ENCODE peak calls at places on chromosomes 6 and 20, in nine cellular contexts. M is GM12878; J is colonic mucosa; A is SJSA1; U is gastrocnemius medialis; H is CD4-positive, alpha-beta memory T cell; X is trophoblast cell; Z is neural progenitor cell; R is MG63. N is an unnamed sample.

GRCh38 chr6:147205690-147206600 is 1.7 kb downstream of the STXBP5 start:
- DNase-seq in M (no peak), J (peak; percentile 68), A (no peak), U (no peak), H (no peak), X (no peak), Z (peak; percentile 11), R (peak; percentile 45), N (no peak)

GRCh38 chr6:39669943-39670342 is 55.3 kb downstream of the KIF6 start:
- DNase-seq in M (no peak), J (no peak), A (no peak), U (no peak), H (no peak), X (no peak), Z (no peak), R (no peak), N (no peak)

GRCh38 chr20:22533823-22534751 is 50.3 kb downstream of the FOXA2 start:
- DNase-seq in M (no peak), J (no peak), A (no peak), U (no peak), H (no peak), X (no peak), Z (no peak), R (no peak), N (no peak)

GRCh38 chr6:166236586-166236985 is 68.9 kb upstream of the TBXT start:
- DNase-seq in M (no peak), J (no peak), A (no peak), U (no peak), H (no peak), X (no peak), Z (no peak), R (no peak), N (no peak)

GRCh38 chr6:134379086-134379485 is 61.2 kb upstream of the SGK1 start:
- DNase-seq in M (peak; percentile 72), J (peak; percentile 88), A (no peak), U (no peak), H (no peak), X (peak; percentile 85), Z (no peak), R (no peak), N (no peak)

GRCh38 chr20:44074252-44075151 is 112.5 kb downstream of the JPH2 start:
- DNase-seq in M (no peak), J (no peak), A (peak; percentile 28), U (no peak), H (no peak), X (no peak), Z (no peak), R (no peak), N (no peak)

GRCh38 chr20:64244281-64244805 is 11.2 kb upstream of the PCMTD2 start:
- DNase-seq in M (no peak), J (no peak), A (no peak), U (no peak), H (no peak), X (no peak), Z (no peak), R (no peak), N (no peak)

GRCh38 chr6:143014764-143015163 is 45.9 kb upstream of the AIG1 start:
- DNase-seq in M (no peak), J (no peak), A (no peak), U (no peak), H (no peak), X (no peak), Z (no peak), R (no peak), N (no peak)

GRCh38 chr6:53119772-53120409 is 28.8 kb downstream of the GCM1 start:
- DNase-seq in M (no peak), J (peak; percentile 20), A (peak; percentile 88), U (no peak), H (no peak), X (no peak), Z (no peak), R (peak; percentile 77), N (no peak)

GRCh38 chr20:63682384-63683139 is 13.9 kb upstream of the TNFRSF6B start:
- DNase-seq in M (no peak), J (no peak), A (peak; percentile 97), U (peak; percentile 42), H (no peak), X (peak; percentile 100), Z (no peak), R (peak; percentile 100), N (no peak)

GRCh38 chr20:14232650-14233049 is 104.8 kb downstream of the FLRT3 start:
- DNase-seq in M (peak; percentile 33), J (no peak), A (no peak), U (no peak), H (no peak), X (no peak), Z (no peak), R (no peak), N (no peak)

GRCh38 chr20:14234666-14235295 is 102.6 kb downstream of the FLRT3 start:
- DNase-seq in M (no peak), J (no peak), A (no peak), U (no peak), H (no peak), X (no peak), Z (no peak), R (no peak), N (no peak)

GRCh38 chr20:14235355-14235754 is 102.1 kb downstream of the FLRT3 start:
- DNase-seq in M (no peak), J (no peak), A (no peak), U (no peak), H (no peak), X (no peak), Z (no peak), R (no peak), N (no peak)
- H3K4me3 ChIP-seq in M (no peak overlapping the region), J (no peak overlapping the region), A (no peak overlapping the region), U (no peak overlapping the region), H (no peak overlapping the region), X (no peak overlapping the region), Z (no peak overlapping the region), R (no peak overlapping the region), N (no peak overlapping the region)

DNA sequence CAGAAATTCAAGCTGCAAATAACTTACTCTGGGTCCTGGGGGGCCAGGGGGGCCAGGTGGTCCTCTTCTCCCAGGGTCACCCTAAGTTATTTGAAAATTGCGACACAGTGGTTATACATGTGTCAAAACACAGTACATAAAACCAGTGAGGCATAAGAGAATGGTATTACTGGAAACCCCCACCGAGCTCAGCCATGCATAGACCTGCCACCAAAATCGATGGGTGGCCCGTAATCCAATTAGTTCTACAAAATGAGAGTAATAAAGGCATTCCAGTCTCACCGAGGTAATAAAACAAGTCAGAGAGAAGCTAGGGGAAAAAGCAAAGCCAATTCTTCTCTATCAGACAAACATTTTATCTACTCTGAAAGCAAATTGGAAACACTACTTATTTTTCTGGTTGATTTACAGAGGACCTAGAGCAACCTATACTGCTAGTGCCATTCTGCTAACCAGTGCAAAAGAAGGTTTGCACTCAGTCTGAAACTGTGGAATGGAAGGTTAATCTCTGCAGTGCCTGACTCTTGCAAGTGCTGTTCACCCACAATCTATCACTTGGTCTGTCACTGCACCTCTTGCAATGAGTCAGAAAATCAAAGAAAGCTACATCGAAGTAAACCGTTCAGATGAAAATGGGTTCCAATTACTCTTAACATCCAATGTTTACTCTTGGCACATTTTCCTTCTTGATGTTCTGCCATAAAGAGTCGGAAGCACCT is 32.4 kb downstream of the COL9A1 start:
- DNase-seq in M (peak; percentile 11), J (no peak), A (no peak), U (no peak), H (no peak), X (no peak), Z (peak; percentile 88), R (no peak), N (no peak)
- H3K4me3 ChIP-seq in M (no peak overlapping the region), J (no peak overlapping the region), A (no peak overlapping the region), U (no peak overlapping the region), H (no peak overlapping the region), X (no peak overlapping the region), Z (peak overlapping the region; percentile 37), R (no peak overlapping the region), N (no peak overlapping the region)

DNA sequence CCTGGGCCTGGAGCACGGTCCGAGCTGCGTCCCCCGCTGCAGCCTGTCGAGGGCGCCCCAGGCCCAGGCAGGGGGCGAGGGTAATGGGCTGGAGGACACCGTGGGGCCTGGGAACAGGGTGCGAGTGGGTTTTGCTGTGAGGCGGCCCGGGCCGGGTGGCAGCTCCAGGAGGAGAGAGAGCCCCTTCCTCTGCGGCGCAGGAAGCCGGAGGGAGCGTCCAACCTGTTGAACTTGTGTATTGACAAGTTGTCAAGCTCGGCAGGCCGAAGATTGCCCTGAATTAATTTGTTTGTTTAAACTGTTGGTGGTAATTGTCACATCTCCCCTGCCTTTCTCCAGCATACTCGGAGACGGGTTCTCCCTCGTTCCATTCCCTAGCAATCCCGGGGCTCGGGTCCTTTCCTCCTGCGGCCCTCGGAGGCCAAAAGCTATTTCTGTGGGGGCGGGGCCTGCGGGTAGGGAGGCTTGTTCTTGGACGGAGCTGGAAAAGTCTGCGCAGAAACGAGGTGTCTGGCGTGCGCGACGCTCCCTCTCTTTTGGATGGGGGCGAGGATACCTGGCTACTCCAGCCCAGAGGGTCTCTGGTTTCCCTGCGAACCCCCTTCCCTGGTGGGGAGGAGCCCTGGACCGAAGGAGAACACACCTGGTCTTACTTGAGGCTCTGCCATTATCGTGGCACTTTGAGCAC is 9.9 kb downstream of the NR2E1 start:
- DNase-seq in M (no peak), J (no peak), A (no peak), U (no peak), H (no peak), X (no peak), Z (peak; percentile 74), R (no peak), N (no peak)
- H3K4me3 ChIP-seq in M (no peak overlapping the region), J (peak overlapping the region; percentile 6), A (no peak overlapping the region), U (peak overlapping the region; percentile 30), H (no peak overlapping the region), X (no peak overlapping the region), Z (peak overlapping the region; percentile 24), R (no peak overlapping the region), N (no peak overlapping the region)

GRCh38 chr20:58389968-58390658 is 1.1 kb downstream of the VAPB start:
- DNase-seq in M (no peak), J (no peak), A (no peak), U (no peak), H (no peak), X (no peak), Z (no peak), R (no peak), N (no peak)

GRCh38 chr20:58388882-58389323 is at the start of gene VAPB:
- DNase-seq in M (peak; percentile 88), J (peak; percentile 95), A (peak; percentile 95), U (peak; percentile 89), H (peak; percentile 98), X (peak; percentile 96), Z (peak; percentile 98), R (peak; percentile 96), N (peak; percentile 93)

GRCh38 chr20:58392286-58392685 is 3.3 kb downstream of the VAPB start:
- DNase-seq in M (no peak), J (no peak), A (no peak), U (no peak), H (no peak), X (no peak), Z (no peak), R (no peak), N (no peak)

GRCh38 chr20:58389324-58389967 is 417 bp downstream of the VAPB start:
- DNase-seq in M (no peak), J (peak; percentile 30), A (peak; percentile 50), U (peak; percentile 4), H (no peak), X (peak; percentile 20), Z (peak; percentile 77), R (peak; percentile 49), N (peak; percentile 39)

DNA sequence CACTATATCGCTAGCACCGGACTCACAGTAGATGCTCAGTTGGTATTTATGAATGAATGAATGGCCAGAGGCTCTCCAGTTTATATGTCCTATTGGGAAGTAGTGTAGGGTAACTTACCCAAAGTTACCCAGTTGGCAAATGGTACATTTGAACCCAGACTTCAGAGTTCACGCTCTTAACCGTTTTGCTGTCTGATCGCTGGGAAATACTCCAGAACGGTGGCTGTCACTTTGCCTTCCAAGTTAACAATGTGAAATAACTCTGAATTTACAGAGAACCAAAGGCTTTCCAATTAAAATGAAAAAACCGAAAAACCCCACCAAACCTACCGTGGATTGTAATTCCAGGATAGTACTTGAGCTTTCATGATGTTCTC is 1.6 kb downstream of the VAPB start:
- DNase-seq in M (no peak), J (no peak), A (no peak), U (no peak), H (no peak), X (no peak), Z (no peak), R (no peak), N (no peak)
- H3K4me3 ChIP-seq in M (peak overlapping the region; percentile 81), J (no peak overlapping the region), A (no peak overlapping the region), U (no peak overlapping the region), H (peak overlapping the region; percentile 58), X (no peak overlapping the region), Z (peak overlapping the region; percentile 71), R (peak overlapping the region; percentile 83), N (peak overlapping the region; percentile 77)